ENCODE peak calls at places on chromosomes 1 and 21, in eight cellular contexts. G is AG20443, K is cardiac muscle cell, Q is cortex of kidney, Z is right cardiac atrium, W is NCI-H345, M is fibroblast of the conjunctiva, I is H9. U is an unnamed sample.

GRCh38 chr1:41240806-41241747 is 1.0 kb downstream of the SCMH1 start:
- DNase-seq in G (peak), K (peak), Q (no peak), Z (peak), W (peak), M (no peak), I (peak), U (peak)

GRCh38 chr1:179026813-179027664 is 1.3 kb downstream of the FAM20B start:
- DNase-seq in G (no peak), K (no peak), Q (no peak), Z (no peak), W (no peak), M (no peak), I (no peak), U (no peak)

GRCh38 chr1:151060241-151061011 is at the start of gene MLLT11:
- DNase-seq in G (peak), K (peak), Q (no peak), Z (peak), W (peak), M (peak), I (peak), U (peak)

GRCh38 chr21:43306911-43307676 is 119.8 kb downstream of the SIK1 start:
- DNase-seq in G (peak), K (no peak), Q (no peak), Z (peak), W (peak), M (no peak), I (no peak), U (no peak)

GRCh38 chr1:213082778-213083445 is 31.9 kb downstream of the RPS6KC1 start:
- DNase-seq in G (peak), K (no peak), Q (no peak), Z (no peak), W (no peak), M (no peak), I (no peak), U (no peak)

GRCh38 chr1:234604726-234605492 is 5.1 kb downstream of the IRF2BP2 start:
- DNase-seq in G (no peak), K (no peak), Q (no peak), Z (no peak), W (peak), M (no peak), I (no peak), U (no peak)

GRCh38 chr1:84427520-84428188 is 29.4 kb downstream of the DNASE2B start:
- DNase-seq in G (no peak), K (no peak), Q (no peak), Z (no peak), W (no peak), M (no peak), I (no peak), U (no peak)

GRCh38 chr1:60227581-60228252 is 154.1 kb upstream of the C1orf87 start:
- DNase-seq in G (no peak), K (no peak), Q (no peak), Z (no peak), W (no peak), M (no peak), I (no peak), U (no peak)

GRCh38 chr1:43549921-43550597 is 19.4 kb downstream of the PTPRF start:
- DNase-seq in G (no peak), K (peak), Q (no peak), Z (peak), W (peak), M (no peak), I (peak), U (peak)

GRCh38 chr1:226990133-226990716 is 50.1 kb downstream of the COQ8A start:
- DNase-seq in G (no peak), K (no peak), Q (no peak), Z (peak), W (no peak), M (no peak), I (no peak), U (peak)

GRCh38 chr1:165228676-165229075 is 127.8 kb downstream of the LMX1A start:
- DNase-seq in G (peak), K (peak), Q (no peak), Z (no peak), W (no peak), M (no peak), I (no peak), U (no peak)

GRCh38 chr1:180151508-180151907 is 3.2 kb upstream of the QSOX1 start:
- DNase-seq in G (peak), K (no peak), Q (no peak), Z (no peak), W (peak), M (no peak), I (no peak), U (no peak)

GRCh38 chr1:230494026-230494425 is 67.9 kb upstream of the PGBD5 start:
- DNase-seq in G (no peak), K (no peak), Q (no peak), Z (no peak), W (no peak), M (no peak), I (no peak), U (no peak)

GRCh38 chr1:56908619-56909340 is 54.2 kb downstream of the C8A start:
- DNase-seq in G (peak), K (no peak), Q (no peak), Z (no peak), W (no peak), M (no peak), I (no peak), U (no peak)

GRCh38 chr1:198212675-198213074 is 55.9 kb downstream of the NEK7 start:
- DNase-seq in G (peak), K (no peak), Q (no peak), Z (no peak), W (no peak), M (peak), I (no peak), U (no peak)

GRCh38 chr1:228347181-228347580 is 59.5 kb downstream of the TRIM11 start:
- DNase-seq in G (no peak), K (no peak), Q (no peak), Z (no peak), W (no peak), M (no peak), I (no peak), U (no peak)

GRCh38 chr1:223670458-223671159 is 5.1 kb upstream of the CAPN8 start:
- DNase-seq in G (peak), K (peak), Q (no peak), Z (no peak), W (peak), M (peak), I (peak), U (peak)

GRCh38 chr1:177163844-177164379 is 600 bp downstream of the ASTN1 start:
- DNase-seq in G (no peak), K (no peak), Q (no peak), Z (peak), W (peak), M (no peak), I (no peak), U (no peak)

GRCh38 chr1:165686121-165686970 is 12.0 kb downstream of the ALDH9A1 start:
- DNase-seq in G (no peak), K (no peak), Q (no peak), Z (no peak), W (no peak), M (no peak), I (peak), U (peak)

U was measured in testis.